ENCODE peak calls at places on chromosome 21, in eight cellular contexts. O is upper lobe of right lung, C is esophagus muscularis mucosa, A is OCI-LY7, X is cardiac muscle cell, J is WERI-Rb-1, P is uterus, W is H9. M is an unnamed sample. For H3K9me3, the result is how much of the 10 kb centered on the place peaks cover.

GRCh38 chr21:25934771-25935224 is 200.0 kb downstream of the GABPA start:
- DNase-seq in A (no peak), C (no peak), J (no peak), X (peak), W (no peak), P (peak), O (peak), M (peak)

GRCh38 chr21:16644690-16645089 is 868.2 kb upstream of the CXADR start:
- DNase-seq in X (peak), W (no peak), C (no peak), J (no peak), A (no peak), O (no peak), P (no peak), M (no peak)

GRCh38 chr21:43312751-43313169 is 114.2 kb downstream of the SIK1 start:
- DNase-seq in O (no peak), C (no peak), J (no peak), X (no peak), P (no peak), W (peak), A (peak), M (no peak)

GRCh38 chr21:14523234-14523633 is 22.9 kb downstream of the SAMSN1 start:
- DNase-seq in C (no peak), O (no peak), J (no peak), W (no peak), P (no peak), X (peak), A (no peak), M (no peak)

GRCh38 chr21:25350056-25350455 is 257.2 kb downstream of the MRPL39 start:
- DNase-seq in A (no peak), J (peak), W (peak), O (no peak), X (peak), P (no peak), C (no peak), M (peak)

GRCh38 chr21:25809013-25809412 is 74.2 kb downstream of the GABPA start:
- DNase-seq in A (no peak), P (no peak), X (no peak), J (no peak), C (no peak), O (no peak), W (no peak), M (peak)

GRCh38 chr21:29149771-29150425 is 19.5 kb downstream of the MAP3K7CL start:
- DNase-seq in X (peak), A (no peak), P (no peak), C (no peak), O (no peak), J (no peak), W (no peak), M (peak)

GRCh38 chr21:25670726-25671125 is 31.7 kb downstream of the JAM2 start:
- DNase-seq in J (no peak), P (no peak), W (no peak), O (no peak), A (no peak), C (no peak), X (peak), M (no peak)

GRCh38 chr21:29315155-29315749 is 16.5 kb downstream of the BACH1 start:
- DNase-seq in J (no peak), X (no peak), W (no peak), C (no peak), P (no peak), A (no peak), O (no peak), M (no peak)

GRCh38 chr21:25859264-25859931 is 124.6 kb downstream of the GABPA start:
- DNase-seq in A (no peak), X (no peak), C (no peak), P (no peak), W (no peak), J (no peak), O (no peak), M (no peak)

GRCh38 chr21:43758132-43758619 is 17.9 kb downstream of the CSTB start:
- DNase-seq in W (no peak), A (no peak), P (peak), O (no peak), J (peak), C (peak), X (peak), M (no peak)

GRCh38 chr21:42112857-42113256 is 41.7 kb downstream of the UMODL1 start:
- DNase-seq in W (no peak), J (no peak), X (peak), C (no peak), O (no peak), A (no peak), P (no peak), M (peak)

GRCh38 chr21:42570841-42571387 is 57.3 kb downstream of the SLC37A1 start:
- DNase-seq in W (no peak), J (peak), P (peak), A (no peak), X (no peak), O (peak), C (no peak), M (no peak)

GRCh38 chr21:45982758-45983731 is 1.5 kb downstream of the COL6A1 start:
- DNase-seq in A (no peak), W (no peak), P (peak), O (peak), J (peak), X (no peak), C (no peak), M (no peak)

GRCh38 chr21:28671549-28672195 is 321.0 kb downstream of the LTN1 start:
- DNase-seq in X (no peak), O (no peak), W (no peak), C (no peak), A (no peak), P (no peak), J (no peak), M (peak)

GRCh38 chr21:18041012-18041411 is 203.6 kb upstream of the CHODL start:
- DNase-seq in C (no peak), P (no peak), X (peak), A (peak), O (no peak), J (peak), W (peak), M (no peak)

GRCh38 chr21:45135122-45135521 is 60.7 kb downstream of the ADARB1 start:
- DNase-seq in C (no peak), J (no peak), A (no peak), W (no peak), P (no peak), O (no peak), X (no peak), M (no peak)

GRCh38 chr21:33541105-33541711 is 709 bp downstream of the GART start:
- DNase-seq in J (no peak), W (no peak), O (no peak), P (no peak), A (peak), X (peak), C (no peak), M (peak)

GRCh38 chr21:42694751-42695150 is 41.3 kb downstream of the PDE9A start:
- DNase-seq in J (no peak), W (no peak), A (no peak), X (no peak), C (no peak), O (peak), P (no peak), M (no peak)

GRCh38 chr21:18522181-18522771 is 118.7 kb upstream of the TMPRSS15 start:
- DNase-seq in X (no peak), A (no peak), C (no peak), P (no peak), O (no peak), J (no peak), W (no peak), M (no peak)

GRCh38 chr21:46127239-46128105 is 27.9 kb downstream of the FTCD start:
- DNase-seq in A (no peak), C (no peak), P (peak), X (no peak), W (no peak), O (peak), J (peak), M (peak)

GRCh38 chr21:38989745-38990423 is 184.2 kb downstream of the ETS2 start:
- DNase-seq in X (peak), W (no peak), A (no peak), P (peak), J (no peak), O (no peak), C (no peak), M (no peak)

GRCh38 chr21:23130308-23130707 is 2132.1 kb downstream of the NCAM2 start:
- DNase-seq in C (no peak), J (no peak), W (no peak), X (no peak), O (no peak), A (no peak), P (no peak), M (no peak)

GRCh38 chr21:45962531-45963224 is 18.9 kb upstream of the COL6A1 start:
- DNase-seq in C (no peak), O (no peak), P (no peak), J (no peak), X (no peak), W (no peak), A (no peak), M (no peak)

GRCh38 chr21:45127937-45128336 is 53.6 kb downstream of the ADARB1 start:
- DNase-seq in A (no peak), C (no peak), P (no peak), O (no peak), W (no peak), X (no peak), J (no peak), M (no peak)

GRCh38 chr21:46150073-46150472 is 5.3 kb downstream of the FTCD start:
- DNase-seq in W (peak), J (no peak), A (no peak), C (no peak), P (no peak), O (peak), X (no peak), M (no peak)

GRCh38 chr21:14581902-14582457 is 35.9 kb upstream of the SAMSN1 start:
- DNase-seq in A (no peak), O (no peak), W (no peak), X (no peak), J (no peak), C (no peak), P (no peak), M (no peak)

GRCh38 chr21:45086342-45086958 is 12.1 kb downstream of the ADARB1 start:
- DNase-seq in J (no peak), W (no peak), C (no peak), O (no peak), A (no peak), X (no peak), P (no peak), M (no peak)

GRCh38 chr21:23543334-23543733 is 2063.9 kb downstream of the MRPL39 start:
- DNase-seq in A (no peak), X (no peak), C (no peak), W (no peak), O (no peak), J (no peak), P (no peak), M (peak)

GRCh38 chr21:38840456-38841129 is 34.9 kb downstream of the ETS2 start:
- DNase-seq in J (no peak), C (no peak), O (no peak), P (no peak), X (no peak), W (no peak), A (no peak), M (no peak)

GRCh38 chr21:29633766-29634165 is 306.0 kb downstream of the GRIK1 start:
- DNase-seq in P (no peak), C (no peak), A (no peak), O (no peak), X (no peak), J (no peak), W (no peak), M (no peak)

GRCh38 chr21:44792653-44793052 is 9.0 kb downstream of the UBE2G2 start:
- DNase-seq in P (no peak), W (no peak), C (no peak), O (no peak), A (no peak), X (no peak), J (no peak), M (no peak)

GRCh38 chr21:35381743-35382310 is 332.7 kb upstream of the RUNX1 start:
- DNase-seq in P (no peak), O (no peak), A (no peak), X (no peak), C (no peak), J (no peak), W (no peak), M (no peak)

GRCh38 chr21:46455575-46456385 is 2.9 kb upstream of the DIP2A start:
- DNase-seq in O (no peak), W (no peak), C (no peak), A (no peak), P (no peak), X (peak), J (no peak), M (peak)

GRCh38 chr21:39088831-39089380 is 94.3 kb downstream of the PSMG1 start:
- DNase-seq in C (no peak), J (peak), A (no peak), W (no peak), P (peak), X (peak), O (no peak), M (peak)

DNA sequence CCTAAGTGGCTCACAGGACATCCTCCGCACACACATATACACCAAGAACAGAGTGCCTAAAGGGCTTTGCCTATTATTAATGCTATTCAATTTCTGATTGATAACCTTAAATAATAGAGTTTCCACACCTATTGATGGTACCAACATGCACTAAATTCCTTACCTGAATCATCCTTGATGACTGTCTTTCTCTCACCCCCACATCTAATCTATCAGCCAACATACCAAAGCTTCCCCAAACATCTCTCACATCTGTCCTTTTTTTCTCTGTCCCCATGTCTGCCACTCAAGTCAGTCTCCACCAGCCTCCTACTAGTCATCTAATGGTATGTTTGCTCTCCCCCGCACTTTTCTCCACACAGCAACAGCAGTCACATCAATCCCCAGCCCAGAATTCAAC is 174.4 kb downstream of the DSCAM start:
- DNase-seq in P (no peak), X (no peak), W (no peak), J (no peak), C (no peak), O (no peak), A (no peak), M (no peak)
- H3K9me3 ChIP-seq in P (under half), X (under half), W (under half), J (under half), C (under half), O (under half), A (under half), M (under half)

GRCh38 chr21:40562603-40563002 is 284.4 kb downstream of the DSCAM start:
- DNase-seq in J (no peak), C (peak), P (no peak), A (no peak), X (no peak), W (no peak), O (no peak), M (no peak)
- H3K9me3 ChIP-seq in J (under half), C (under half), P (under half), A (under half), X (under half), W (under half), O (under half), M (under half)

GRCh38 chr21:21184771-21185528 is 186.7 kb downstream of the NCAM2 start:
- DNase-seq in J (no peak), C (no peak), P (no peak), X (no peak), W (no peak), O (no peak), A (no peak), M (no peak)
- H3K9me3 ChIP-seq in J (under half), C (under half), P (under half), X (under half), W (under half), O (under half), A (under half), M (under half)

DNA sequence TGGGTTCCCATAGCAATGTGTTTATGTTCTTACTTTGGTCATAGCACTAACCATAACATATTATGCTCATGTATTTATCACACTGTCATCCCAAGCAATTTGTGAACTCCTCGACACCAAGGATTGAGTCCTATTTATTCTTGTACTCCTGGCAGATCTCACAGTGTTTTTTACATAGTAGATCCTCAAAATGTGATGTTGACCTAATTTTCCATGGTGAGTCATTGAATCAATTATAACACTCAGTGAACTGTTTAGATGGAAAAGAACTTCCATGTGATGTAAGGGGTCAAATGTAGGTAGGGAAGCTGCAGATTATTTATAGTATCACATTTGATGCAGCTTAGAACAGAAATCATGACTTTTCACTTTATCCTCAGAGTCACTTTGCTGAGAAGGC is 281.9 kb upstream of the ADAMTS5 start:
- DNase-seq in P (no peak), X (no peak), C (no peak), J (no peak), O (no peak), W (no peak), A (no peak), M (no peak)
- H3K9me3 ChIP-seq in P (under half), X (under half), C (under half), J (under half), O (under half), W (under half), A (under half), M (under half)